ENCODE peak calls at places on chromosomes 1 and 21, in six cellular contexts. A, G, F, L, U and E are unnamed samples.

GRCh38 chr1:244076740-244077139 is 25.7 kb downstream of the ZBTB18 start:
- DNase-seq in A (no peak), G (no peak), F (no peak), L (no peak), U (no peak), E (no peak)

GRCh38 chr1:5565281-5565680 is 426.9 kb downstream of the NPHP4 start:
- DNase-seq in A (no peak), G (no peak), F (no peak), L (no peak), U (no peak), E (no peak)

GRCh38 chr1:8568837-8569236 is 248.6 kb downstream of the RERE start:
- DNase-seq in A (no peak), G (no peak), F (no peak), L (no peak), U (no peak), E (no peak)

GRCh38 chr1:150563340-150564038 is 14.3 kb downstream of the ADAMTSL4 start:
- DNase-seq in A (peak), G (peak), F (peak), L (no peak), U (no peak), E (no peak)

GRCh38 chr1:247118946-247119446 is 14.8 kb upstream of the ZNF669 start:
- DNase-seq in A (no peak), G (peak), F (no peak), L (no peak), U (peak), E (peak)

GRCh38 chr21:39564200-39564599 is 48.5 kb upstream of the B3GALT5 start:
- DNase-seq in A (no peak), G (no peak), F (no peak), L (no peak), U (no peak), E (no peak)

GRCh38 chr1:206663832-206664652 is 20.7 kb upstream of the MAPKAPK2 start:
- DNase-seq in A (no peak), G (peak), F (peak), L (peak), U (peak), E (no peak)

GRCh38 chr1:28248273-28249012 is 10.9 kb upstream of the SESN2 start:
- DNase-seq in A (peak), G (peak), F (peak), L (peak), U (no peak), E (no peak)

GRCh38 chr21:16250282-16250681 is 520.5 kb downstream of the USP25 start:
- DNase-seq in A (no peak), G (no peak), F (no peak), L (no peak), U (no peak), E (no peak)

GRCh38 chr1:16013220-16013907 is 4.5 kb downstream of the HSPB7 start:
- DNase-seq in A (peak), G (peak), F (peak), L (no peak), U (no peak), E (no peak)

GRCh38 chr1:157021688-157022087 is 23.9 kb downstream of the ARHGEF11 start:
- DNase-seq in A (no peak), G (no peak), F (no peak), L (no peak), U (no peak), E (no peak)

GRCh38 chr1:202589190-202589680 is 121.0 kb downstream of the SYT2 start:
- DNase-seq in A (no peak), G (peak), F (peak), L (peak), U (peak), E (no peak)

GRCh38 chr1:223211323-223211985 is 68.4 kb upstream of the TLR5 start:
- DNase-seq in A (no peak), G (no peak), F (no peak), L (no peak), U (no peak), E (no peak)

GRCh38 chr21:45112371-45112770 is 38.0 kb downstream of the ADARB1 start:
- DNase-seq in A (no peak), G (no peak), F (no peak), L (no peak), U (no peak), E (no peak)

GRCh38 chr1:8889925-8890785 is 11.7 kb upstream of the ENO1 start:
- DNase-seq in A (peak), G (peak), F (no peak), L (no peak), U (no peak), E (peak)

GRCh38 chr1:200411406-200412257 is 1.8 kb upstream of the ZNF281 start:
- DNase-seq in A (no peak), G (no peak), F (peak), L (no peak), U (no peak), E (no peak)

GRCh38 chr1:222950892-222951291 is 136.1 kb downstream of the DISP1 start:
- DNase-seq in A (no peak), G (no peak), F (no peak), L (no peak), U (no peak), E (peak)

GRCh38 chr1:180974236-180974635 is 48.4 kb downstream of the STX6 start:
- DNase-seq in A (no peak), G (no peak), F (no peak), L (no peak), U (no peak), E (no peak)

GRCh38 chr1:7388488-7389185 is 382.5 kb upstream of the VAMP3 start:
- DNase-seq in A (no peak), G (no peak), F (no peak), L (no peak), U (no peak), E (no peak)

GRCh38 chr1:11885922-11886321 is 27.2 kb upstream of the NPPB start:
- DNase-seq in A (no peak), G (no peak), F (no peak), L (no peak), U (no peak), E (no peak)

GRCh38 chr1:3562712-3563111 is 48.6 kb downstream of the MEGF6 start:
- DNase-seq in A (no peak), G (no peak), F (no peak), L (no peak), U (no peak), E (no peak)

GRCh38 chr1:19869929-19870328 is 12.3 kb upstream of the OTUD3 start:
- DNase-seq in A (no peak), G (peak), F (peak), L (no peak), U (no peak), E (no peak)

GRCh38 chr1:203179328-203180009 is 3.8 kb upstream of the MYBPH start:
- DNase-seq in A (no peak), G (no peak), F (no peak), L (no peak), U (no peak), E (no peak)

GRCh38 chr21:45381865-45382697 is 22.9 kb upstream of the COL18A1 start:
- DNase-seq in A (peak), G (no peak), F (no peak), L (no peak), U (no peak), E (no peak)

GRCh38 chr1:171245458-171246064 is 2.7 kb upstream of the FMO1 start:
- DNase-seq in A (no peak), G (peak), F (peak), L (no peak), U (no peak), E (no peak)

GRCh38 chr1:58447891-58448290 is 98.6 kb downstream of the OMA1 start:
- DNase-seq in A (no peak), G (no peak), F (peak), L (no peak), U (no peak), E (no peak)

GRCh38 chr21:34668803-34669148 is at the start of gene CLIC6:
- DNase-seq in A (peak), G (no peak), F (peak), L (no peak), U (no peak), E (no peak)

GRCh38 chr21:34582506-34583150 is 32.3 kb downstream of the RCAN1 start:
- DNase-seq in A (no peak), G (peak), F (peak), L (peak), U (no peak), E (no peak)

GRCh38 chr1:157137051-157137772 is 983 bp downstream of the ETV3 start:
- DNase-seq in A (no peak), G (peak), F (peak), L (no peak), U (no peak), E (no peak)

GRCh38 chr1:7940745-7941436 is at the start of gene TNFRSF9:
- DNase-seq in A (peak), G (peak), F (peak), L (no peak), U (no peak), E (no peak)

GRCh38 chr1:85273397-85273796 is 3.0 kb downstream of the BCL10 start:
- DNase-seq in A (no peak), G (no peak), F (no peak), L (no peak), U (no peak), E (no peak)
- H3K4me3 ChIP-seq in A (no peak), G (no peak), F (no peak), L (no peak), U (peak), E (no peak)

GRCh38 chr1:13930151-13930550 is 230.2 kb downstream of the PRDM2 start:
- DNase-seq in A (no peak), G (peak), F (no peak), L (no peak), U (no peak), E (no peak)
- TF ChIP-seq CTCF in A (peak), G (peak), F (peak), L (no peak), U (peak), E (peak)

GRCh38 chr1:230709619-230710542 is 4.0 kb downstream of the AGT start:
- DNase-seq in A (no peak), G (no peak), F (no peak), L (no peak), U (no peak), E (no peak)

GRCh38 chr1:230708631-230709580 is 5.0 kb downstream of the AGT start:
- DNase-seq in A (no peak), G (no peak), F (peak), L (no peak), U (no peak), E (no peak)

GRCh38 chr1:230712470-230712942 is 1.4 kb downstream of the AGT start:
- DNase-seq in A (no peak), G (no peak), F (no peak), L (no peak), U (no peak), E (no peak)

GRCh38 chr1:230711245-230711644 is 2.7 kb downstream of the AGT start:
- DNase-seq in A (no peak), G (no peak), F (no peak), L (no peak), U (no peak), E (no peak)

GRCh38 chr1:230710543-230710904 is 3.4 kb downstream of the AGT start:
- DNase-seq in A (no peak), G (no peak), F (no peak), L (no peak), U (no peak), E (no peak)
- H3K4me3 ChIP-seq in A (no peak), G (no peak), F (no peak), L (no peak), U (no peak), E (no peak)

GRCh38 chr1:42690477-42691156 is 8.4 kb downstream of the YBX1 start:
- DNase-seq in A (no peak), G (no peak), F (no peak), L (no peak), U (no peak), E (no peak)
- TF ChIP-seq CTCF in A (peak), G (peak), F (peak), L (no peak), U (peak), E (peak)

DNA sequence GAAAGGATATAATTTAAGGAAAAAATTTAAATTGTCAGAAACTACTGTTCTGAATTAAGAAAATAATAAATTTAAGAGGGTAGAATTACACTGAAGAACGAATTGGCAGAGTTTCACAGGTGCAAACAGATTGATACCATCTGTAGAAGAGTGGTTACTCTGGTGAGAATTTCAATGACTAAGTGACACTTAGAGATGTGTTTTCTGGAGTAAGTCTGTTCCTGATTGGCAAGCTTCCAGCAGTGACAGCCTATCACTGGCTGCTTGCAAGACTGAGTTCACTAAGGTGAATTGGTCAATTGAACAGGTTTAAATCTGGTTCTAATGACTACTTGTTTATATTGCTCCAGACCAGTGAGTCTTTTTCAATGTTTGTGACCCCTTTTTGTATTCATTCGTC is 838.2 kb upstream of the RGS18 start:
- DNase-seq in A (no peak), G (peak), F (no peak), L (no peak), U (no peak), E (peak)
- H3K4me3 ChIP-seq in A (no peak), G (no peak), F (no peak), L (no peak), U (no peak), E (no peak)